ENCODE peak calls at places on chromosomes 7 and 10, in eight cellular contexts. G is RWPE1; C is activated T-helper 1 cell treated with anti-CD3 and anti-CD28 coated beads, Interleukin-12 subunit alpha, Interleukin-12 subunit beta, Interleukin-2, Interleukin-4 antibody, amounts not matched to agents 30 ng/mL and 10 ng/mL and 1 ng/mL, durations not matched to agents 14 hours and 24 hours and 36 hours; Q is neural crest cell; L is SK-MEL-5; A is cardiac septum; J is A172; T is neuronal stem cell. K is an unnamed sample.
A peak's percentile ranks its signal among the peaks of the same experiment; 100 is the strongest.

GRCh38 chr10:91838199-91838598 is 40.0 kb downstream of the TNKS2 start:
- DNase-seq in G (no peak), T (no peak), J (no peak), A (no peak), Q (no peak), L (no peak), C (no peak), K (no peak)

GRCh38 chr10:48672596-48673255 is 11.9 kb upstream of the WDFY4 start:
- DNase-seq in L (no peak), C (no peak), A (no peak), Q (no peak), G (no peak), T (no peak), J (no peak), K (no peak)

GRCh38 chr10:58773942-58774341 is 261.3 kb downstream of the BICC1 start:
- DNase-seq in L (no peak), Q (no peak), A (no peak), G (no peak), T (no peak), C (no peak), J (no peak), K (no peak)

GRCh38 chr10:125882596-125882995 is 1.5 kb upstream of the DHX32 start:
- DNase-seq in C (no peak), L (no peak), G (no peak), T (no peak), J (no peak), Q (no peak), A (no peak), K (no peak)

GRCh38 chr7:128172963-128173362 is 68.1 kb upstream of the LEP start:
- DNase-seq in L (no peak), G (no peak), A (no peak), Q (no peak), T (no peak), C (no peak), J (no peak), K (no peak)

GRCh38 chr10:3272300-3272699 is 99.7 kb upstream of the PITRM1 start:
- DNase-seq in T (no peak), C (no peak), J (no peak), L (no peak), G (no peak), Q (no peak), A (no peak), K (no peak)

GRCh38 chr10:475709-476457 is 213.6 kb downstream of the DIP2C start:
- DNase-seq in C (no peak), T (no peak), Q (no peak), J (no peak), A (no peak), G (no peak), L (no peak), K (no peak)

GRCh38 chr7:137893143-137893742 is 46.5 kb upstream of the DGKI start:
- DNase-seq in T (no peak), J (no peak), C (no peak), G (no peak), L (no peak), Q (no peak), A (no peak), K (no peak)

GRCh38 chr10:44898665-44899064 is 12.5 kb upstream of the TMEM72 start:
- DNase-seq in A (peak; percentile 19), C (no peak), T (no peak), L (no peak), J (no peak), Q (no peak), G (no peak), K (no peak)

GRCh38 chr7:159099217-159099655 is 45.4 kb downstream of the VIPR2 start:
- DNase-seq in G (no peak), T (no peak), J (no peak), C (no peak), A (peak; percentile 76), L (no peak), Q (no peak), K (no peak)

GRCh38 chr10:128386816-128387604 is 260.8 kb upstream of the MKI67 start:
- DNase-seq in T (no peak), Q (no peak), J (no peak), G (no peak), A (no peak), L (no peak), C (no peak), K (no peak)

GRCh38 chr7:79459381-79459780 is 5.9 kb upstream of the MAGI2 start:
- DNase-seq in T (no peak), J (no peak), C (no peak), G (no peak), Q (no peak), L (no peak), A (no peak), K (no peak)

GRCh38 chr7:138205614-138206150 is 129.4 kb downstream of the AKR1D1 start:
- DNase-seq in C (no peak), Q (no peak), G (no peak), J (no peak), A (no peak), L (no peak), T (no peak), K (no peak)

GRCh38 chr7:105224884-105225651 is 163.7 kb downstream of the SRPK2 start:
- DNase-seq in G (peak; percentile 82), J (peak; percentile 92), A (no peak), Q (no peak), T (no peak), C (no peak), L (peak; percentile 90), K (peak; percentile 81)

K was measured in HS-5.